ENCODE peak calls at places on chromosomes 12 and 14, in nine cellular contexts. D, E, Y, C, I, M, J, U and K are unnamed samples.

GRCh38 chr14:99732436-99733220 is 48.5 kb downstream of the CYP46A1 start:
- DNase-seq in D (no peak), E (no peak), Y (no peak), C (no peak), I (no peak), M (no peak), J (no peak), U (no peak), K (no peak)

GRCh38 chr12:48004941-48005749 is 869 bp upstream of the COL2A1 start:
- DNase-seq in D (no peak), E (no peak), Y (no peak), C (no peak), I (no peak), M (no peak), J (peak), U (no peak), K (no peak)

GRCh38 chr12:123094349-123095073 is 56.4 kb downstream of the PITPNM2 start:
- DNase-seq in D (peak), E (no peak), Y (peak), C (no peak), I (peak), M (no peak), J (peak), U (no peak), K (peak)

GRCh38 chr14:83425138-83425537 is 1891.5 kb upstream of the SEL1L start:
- DNase-seq in D (no peak), E (no peak), Y (peak), C (no peak), I (no peak), M (no peak), J (no peak), U (no peak), K (peak)

GRCh38 chr12:7154901-7155470 is 24.8 kb downstream of the CLSTN3 start:
- DNase-seq in D (no peak), E (no peak), Y (no peak), C (no peak), I (no peak), M (no peak), J (no peak), U (no peak), K (no peak)

GRCh38 chr12:127957001-127957660 is 309.8 kb upstream of the TMEM132C start:
- DNase-seq in D (no peak), E (no peak), Y (peak), C (no peak), I (peak), M (no peak), J (no peak), U (no peak), K (no peak)

GRCh38 chr12:6391013-6391412 is 7.1 kb downstream of the LTBR start:
- DNase-seq in D (no peak), E (no peak), Y (no peak), C (no peak), I (no peak), M (no peak), J (no peak), U (no peak), K (no peak)

GRCh38 chr12:124980098-124980892 is 8.6 kb downstream of the DHX37 start:
- DNase-seq in D (no peak), E (no peak), Y (no peak), C (no peak), I (no peak), M (no peak), J (no peak), U (no peak), K (no peak)

GRCh38 chr12:115932073-115932472 is 345.4 kb downstream of the MED13L start:
- DNase-seq in D (no peak), E (no peak), Y (no peak), C (no peak), I (no peak), M (no peak), J (no peak), U (no peak), K (no peak)

GRCh38 chr12:115456946-115457689 is 773.1 kb upstream of the TBX3 start:
- DNase-seq in D (no peak), E (no peak), Y (no peak), C (no peak), I (no peak), M (no peak), J (no peak), U (no peak), K (peak)

GRCh38 chr14:95495538-95496025 is 20.9 kb downstream of the SYNE3 start:
- DNase-seq in D (no peak), E (peak), Y (no peak), C (no peak), I (no peak), M (no peak), J (no peak), U (no peak), K (peak)

GRCh38 chr14:61510736-61511557 is 184.4 kb upstream of the HIF1A start:
- DNase-seq in D (no peak), E (no peak), Y (no peak), C (no peak), I (no peak), M (no peak), J (peak), U (no peak), K (no peak)

GRCh38 chr14:52835122-52835903 is 43.9 kb upstream of the GNPNAT1 start:
- DNase-seq in D (no peak), E (no peak), Y (peak), C (peak), I (peak), M (no peak), J (peak), U (no peak), K (peak)

GRCh38 chr12:24473097-24473496 is 475.8 kb downstream of the BCAT1 start:
- DNase-seq in D (no peak), E (no peak), Y (no peak), C (no peak), I (no peak), M (no peak), J (no peak), U (no peak), K (no peak)

GRCh38 chr12:124240493-124240892 is 54.4 kb upstream of the RFLNA start:
- DNase-seq in D (peak), E (peak), Y (peak), C (no peak), I (no peak), M (no peak), J (peak), U (no peak), K (peak)

GRCh38 chr14:57464013-57464730 is 29.5 kb downstream of the CCDC198 start:
- DNase-seq in D (no peak), E (peak), Y (no peak), C (no peak), I (peak), M (no peak), J (no peak), U (no peak), K (no peak)

GRCh38 chr12:661720-662486 is 1.3 kb downstream of the NINJ2 start:
- DNase-seq in D (no peak), E (no peak), Y (no peak), C (no peak), I (no peak), M (no peak), J (no peak), U (no peak), K (no peak)

GRCh38 chr12:113926792-113927191 is 39.3 kb downstream of the RBM19 start:
- DNase-seq in D (no peak), E (no peak), Y (no peak), C (no peak), I (no peak), M (no peak), J (no peak), U (no peak), K (no peak)

GRCh38 chr12:19894049-19894448 is 454.8 kb downstream of the AEBP2 start:
- DNase-seq in D (peak), E (no peak), Y (peak), C (no peak), I (no peak), M (no peak), J (no peak), U (no peak), K (peak)

GRCh38 chr14:48536318-48536717 is 860.9 kb upstream of the MDGA2 start:
- DNase-seq in D (no peak), E (no peak), Y (no peak), C (no peak), I (no peak), M (no peak), J (peak), U (no peak), K (peak)

GRCh38 chr12:114694436-114695304 is 10.7 kb upstream of the TBX3 start:
- DNase-seq in D (no peak), E (no peak), Y (no peak), C (no peak), I (no peak), M (no peak), J (peak), U (peak), K (peak)

GRCh38 chr12:7747196-7747595 is at the start of gene CLEC4C:
- DNase-seq in D (no peak), E (no peak), Y (no peak), C (no peak), I (no peak), M (no peak), J (no peak), U (no peak), K (no peak)

GRCh38 chr12:127785535-127785934 is 481.4 kb upstream of the TMEM132C start:
- DNase-seq in D (no peak), E (no peak), Y (peak), C (no peak), I (no peak), M (no peak), J (no peak), U (no peak), K (no peak)

GRCh38 chr14:55974046-55974582 is 144.1 kb upstream of the PELI2 start:
- DNase-seq in D (no peak), E (no peak), Y (no peak), C (no peak), I (no peak), M (no peak), J (no peak), U (no peak), K (no peak)

GRCh38 chr12:120818416-120818815 is 85.7 kb downstream of the SPPL3 start:
- DNase-seq in D (no peak), E (no peak), Y (no peak), C (no peak), I (no peak), M (no peak), J (no peak), U (peak), K (no peak)

GRCh38 chr12:65156366-65156831 is 13.0 kb upstream of the LEMD3 start:
- DNase-seq in D (no peak), E (peak), Y (peak), C (no peak), I (no peak), M (no peak), J (peak), U (no peak), K (no peak)

GRCh38 chr12:33245459-33245858 is 194.2 kb downstream of the SYT10 start:
- DNase-seq in D (no peak), E (no peak), Y (no peak), C (no peak), I (no peak), M (no peak), J (no peak), U (no peak), K (no peak)

GRCh38 chr14:91377700-91378652 is 39.6 kb downstream of the CCDC88C start:
- DNase-seq in D (peak), E (no peak), Y (peak), C (no peak), I (no peak), M (no peak), J (peak), U (no peak), K (no peak)

GRCh38 chr12:28699029-28699428 is 450.0 kb upstream of the FAR2 start:
- DNase-seq in D (no peak), E (no peak), Y (no peak), C (no peak), I (no peak), M (no peak), J (no peak), U (no peak), K (no peak)

GRCh38 chr12:92506460-92506859 is 196.3 kb upstream of the PLEKHG7 start:
- DNase-seq in D (peak), E (no peak), Y (no peak), C (no peak), I (no peak), M (no peak), J (peak), U (no peak), K (no peak)